ENCODE peak calls at places on chromosomes 16 and 17, in eight cellular contexts. B is memory B cell; M is adipocyte; P is nephron progenitor cell; N is substantia nigra; J is astrocyte of the spinal cord; F is breast epithelium; V is stimulated activated CD4-positive, alpha-beta T cell treated with anti-CD3 and anti-CD28 coated beads, Interleukin-1b, Interleukin-23, amount 100 ng/mL, for 1 hour. H is an unnamed sample.

GRCh38 chr17:63843387-63844292 is 1.2 kb upstream of the SMARCD2 start:
- DNase-seq in B (peak), M (peak), P (no peak), N (peak), J (peak), F (no peak), V (no peak), H (no peak)

GRCh38 chr17:40433551-40434384 is 9.5 kb upstream of the IGFBP4 start:
- DNase-seq in B (no peak), M (no peak), P (peak), N (no peak), J (no peak), F (peak), V (no peak), H (peak)

GRCh38 chr16:67390816-67391423 is 2.4 kb downstream of the TPPP3 start:
- DNase-seq in B (no peak), M (no peak), P (no peak), N (no peak), J (no peak), F (no peak), V (no peak), H (no peak)

GRCh38 chr17:57051886-57052342 is 33.1 kb upstream of the AKAP1 start:
- DNase-seq in B (no peak), M (no peak), P (no peak), N (no peak), J (no peak), F (no peak), V (no peak), H (no peak)

GRCh38 chr16:29012913-29013641 is 28.2 kb downstream of the LAT start:
- DNase-seq in B (no peak), M (no peak), P (no peak), N (no peak), J (no peak), F (no peak), V (no peak), H (no peak)

GRCh38 chr17:20613248-20613647 is 33.7 kb downstream of the CDRT15L2 start:
- DNase-seq in B (no peak), M (no peak), P (no peak), N (no peak), J (no peak), F (no peak), V (no peak), H (no peak)

GRCh38 chr16:70290949-70291519 is 1.7 kb upstream of the AARS1 start:
- DNase-seq in B (no peak), M (peak), P (no peak), N (no peak), J (no peak), F (no peak), V (no peak), H (no peak)

GRCh38 chr17:64506576-64507417 is at the start of gene CEP95:
- DNase-seq in B (peak), M (peak), P (peak), N (peak), J (peak), F (peak), V (peak), H (peak)

GRCh38 chr17:9330903-9331272 is 244.7 kb downstream of the STX8 start:
- DNase-seq in B (no peak), M (no peak), P (no peak), N (no peak), J (no peak), F (no peak), V (no peak), H (no peak)

GRCh38 chr16:88951989-88952388 is 25.0 kb downstream of the CBFA2T3 start:
- DNase-seq in B (no peak), M (no peak), P (no peak), N (no peak), J (no peak), F (no peak), V (no peak), H (no peak)

GRCh38 chr17:12342609-12343248 is 322.1 kb downstream of the MAP2K4 start:
- DNase-seq in B (peak), M (no peak), P (peak), N (no peak), J (no peak), F (no peak), V (no peak), H (no peak)

GRCh38 chr17:1177099-1177996 is 2.4 kb downstream of the ABR start:
- DNase-seq in B (no peak), M (peak), P (no peak), N (no peak), J (peak), F (no peak), V (no peak), H (no peak)

GRCh38 chr16:57741660-57742191 is 6.2 kb downstream of the KATNB1 start:
- DNase-seq in B (no peak), M (no peak), P (no peak), N (no peak), J (no peak), F (no peak), V (no peak), H (no peak)

GRCh38 chr16:84600343-84601229 is 17.3 kb downstream of the COTL1 start:
- DNase-seq in B (peak), M (peak), P (no peak), N (no peak), J (peak), F (no peak), V (no peak), H (no peak)

GRCh38 chr17:38455288-38455915 is 27.1 kb downstream of the ARHGAP23 start:
- DNase-seq in B (no peak), M (no peak), P (no peak), N (no peak), J (no peak), F (no peak), V (no peak), H (peak)

GRCh38 chr16:67248401-67249177 is at the start of gene SLC9A5:
- DNase-seq in B (peak), M (peak), P (peak), N (peak), J (no peak), F (no peak), V (no peak), H (peak)

GRCh38 chr16:54542805-54543504 is 256.4 kb upstream of the IRX3 start:
- DNase-seq in B (no peak), M (no peak), P (no peak), N (no peak), J (no peak), F (no peak), V (no peak), H (no peak)

GRCh38 chr17:46056800-46057304 is 57.8 kb downstream of the STH start:
- DNase-seq in B (no peak), M (peak), P (no peak), N (no peak), J (peak), F (no peak), V (no peak), H (no peak)

GRCh38 chr16:25265968-25266367 is 8.3 kb upstream of the ZKSCAN2 start:
- DNase-seq in B (no peak), M (no peak), P (no peak), N (no peak), J (no peak), F (no peak), V (no peak), H (no peak)

GRCh38 chr17:65022751-65023421 is 33.7 kb downstream of the GNA13 start:
- DNase-seq in B (no peak), M (peak), P (no peak), N (no peak), J (peak), F (no peak), V (no peak), H (no peak)

GRCh38 chr16:67936876-67937605 is 391 bp upstream of the PSMB10 start:
- DNase-seq in B (peak), M (peak), P (no peak), N (no peak), J (no peak), F (no peak), V (no peak), H (no peak)

GRCh38 chr16:14608604-14609003 is 21.5 kb downstream of the PARN start:
- DNase-seq in B (no peak), M (no peak), P (no peak), N (no peak), J (no peak), F (no peak), V (no peak), H (no peak)

GRCh38 chr17:49872776-49873377 is 25.0 kb upstream of the TAC4 start:
- DNase-seq in B (no peak), M (no peak), P (no peak), N (no peak), J (no peak), F (no peak), V (no peak), H (no peak)

GRCh38 chr16:66728117-66728787 is 23.2 kb downstream of the DYNC1LI2 start:
- DNase-seq in B (peak), M (peak), P (no peak), N (peak), J (peak), F (no peak), V (no peak), H (peak)

GRCh38 chr17:45184144-45184543 is 22.5 kb downstream of the HEXIM2 start:
- DNase-seq in B (no peak), M (no peak), P (no peak), N (no peak), J (no peak), F (no peak), V (no peak), H (no peak)

GRCh38 chr16:85614338-85615013 is 1.4 kb downstream of the GSE1 start:
- DNase-seq in B (no peak), M (no peak), P (no peak), N (no peak), J (no peak), F (no peak), V (no peak), H (no peak)

GRCh38 chr16:81261049-81261648 is 22.7 kb downstream of the BCO1 start:
- DNase-seq in B (peak), M (peak), P (no peak), N (no peak), J (no peak), F (no peak), V (peak), H (peak)

GRCh38 chr17:61593404-61593803 is 2.4 kb upstream of the NACA2 start:
- DNase-seq in B (no peak), M (no peak), P (peak), N (no peak), J (no peak), F (no peak), V (no peak), H (no peak)

H was measured in BE2C.